ENCODE peak calls at places on chromosomes 2 and 18, in eight cellular contexts. J is Right ventricle myocardium inferior; A is stimulated activated CD4-positive, alpha-beta T cell treated with anti-CD3 and anti-CD28 coated beads, Interleukin-1b, Interleukin-23, amount 100 ng/mL, for 24 hours; C is hepatocyte; R is HS-5; S is tibial artery; T is GDM1; B is frontal cortex. D is an unnamed sample.

GRCh38 chr2:30645745-30646119 is 161.5 kb downstream of the CAPN13 start:
- DNase-seq in B (no peak), R (no peak), J (no peak), C (no peak), T (no peak), A (no peak), S (no peak), D (no peak)

GRCh38 chr2:177064417-177064816 is 148.2 kb upstream of the HNRNPA3 start:
- DNase-seq in S (no peak), R (no peak), A (no peak), T (no peak), J (no peak), C (no peak), B (no peak), D (no peak)

GRCh38 chr2:32862269-32863055 is 84.3 kb upstream of the LTBP1 start:
- DNase-seq in S (no peak), J (no peak), C (no peak), B (no peak), T (no peak), A (no peak), R (no peak), D (no peak)

GRCh38 chr2:240571314-240571973 is 3.2 kb downstream of the RNPEPL1 start:
- DNase-seq in J (peak), S (peak), T (no peak), A (no peak), R (no peak), B (no peak), C (no peak), D (no peak)

GRCh38 chr2:239479471-239479870 is 78.7 kb upstream of the HDAC4 start:
- DNase-seq in J (no peak), T (no peak), S (no peak), C (no peak), A (no peak), R (no peak), B (no peak), D (no peak)

GRCh38 chr2:101745711-101746694 is 48.5 kb downstream of the MAP4K4 start:
- DNase-seq in J (no peak), A (no peak), R (no peak), B (no peak), S (no peak), C (no peak), T (no peak), D (peak)

GRCh38 chr2:29527947-29528346 is 393.4 kb downstream of the ALK start:
- DNase-seq in A (no peak), B (no peak), R (no peak), J (no peak), C (no peak), T (no peak), S (no peak), D (peak)

GRCh38 chr2:230077851-230078547 is 9.3 kb upstream of the SLC16A14 start:
- DNase-seq in A (no peak), B (no peak), C (no peak), T (no peak), S (no peak), R (no peak), J (no peak), D (no peak)

GRCh38 chr2:10532631-10533101 is 84.5 kb upstream of the ODC1 start:
- DNase-seq in R (no peak), B (no peak), S (peak), T (no peak), A (no peak), C (no peak), J (peak), D (no peak)

GRCh38 chr2:173150087-173150486 is 74.4 kb downstream of the MAP3K20 start:
- DNase-seq in A (no peak), S (no peak), T (no peak), B (no peak), C (no peak), J (no peak), R (no peak), D (no peak)

GRCh38 chr2:68937346-68938055 is 15.2 kb downstream of the GKN2 start:
- DNase-seq in J (no peak), S (no peak), C (no peak), T (no peak), A (no peak), R (no peak), B (no peak), D (no peak)

GRCh38 chr2:180038997-180039396 is 31.9 kb upstream of the CWC22 start:
- DNase-seq in R (no peak), B (no peak), J (no peak), A (no peak), T (no peak), S (no peak), C (no peak), D (no peak)

GRCh38 chr2:199596549-199596948 is 138.8 kb upstream of the SATB2 start:
- DNase-seq in J (no peak), C (no peak), T (no peak), S (no peak), R (no peak), A (no peak), B (no peak), D (peak)

GRCh38 chr2:239225921-239226561 is 174.8 kb downstream of the HDAC4 start:
- DNase-seq in R (no peak), B (no peak), C (peak), J (no peak), A (no peak), S (peak), T (no peak), D (no peak)

GRCh38 chr2:24881158-24881557 is 38.9 kb downstream of the ADCY3 start:
- DNase-seq in S (no peak), J (no peak), R (no peak), B (peak), C (no peak), T (no peak), A (no peak), D (no peak)

GRCh38 chr18:58496937-58497336 is 132.0 kb downstream of the ALPK2 start:
- DNase-seq in T (no peak), R (no peak), J (no peak), C (no peak), A (no peak), B (no peak), S (no peak), D (no peak)

GRCh38 chr2:98532761-98533160 is 75.6 kb downstream of the COA5 start:
- DNase-seq in S (peak), R (no peak), A (no peak), C (no peak), B (no peak), T (no peak), J (no peak), D (no peak)

GRCh38 chr2:74003494-74004211 is 18.9 kb downstream of the TET3 start:
- DNase-seq in C (peak), A (no peak), R (peak), B (no peak), T (no peak), J (no peak), S (peak), D (no peak)

GRCh38 chr2:232260075-232260474 is 118.5 kb upstream of the ALPP start:
- DNase-seq in A (no peak), S (no peak), B (no peak), R (peak), J (no peak), C (peak), T (peak), D (peak)

GRCh38 chr18:10771053-10771709 is 245.4 kb downstream of the NAPG start:
- DNase-seq in T (no peak), B (no peak), S (no peak), R (no peak), C (no peak), A (no peak), J (no peak), D (no peak)

GRCh38 chr2:112670521-112671022 is 24.8 kb downstream of the SLC20A1 start:
- DNase-seq in A (no peak), R (no peak), B (no peak), S (no peak), T (no peak), C (no peak), J (no peak), D (no peak)

GRCh38 chr2:188403676-188404075 is 112.0 kb downstream of the GULP1 start:
- DNase-seq in C (no peak), B (no peak), J (no peak), S (no peak), R (no peak), T (no peak), A (no peak), D (no peak)

GRCh38 chr18:32893915-32894314 is 121.1 kb upstream of the KLHL14 start:
- DNase-seq in T (no peak), A (no peak), S (no peak), J (no peak), B (no peak), R (no peak), C (no peak), D (no peak)

GRCh38 chr18:58525517-58525916 is 103.4 kb downstream of the ALPK2 start:
- DNase-seq in R (no peak), J (no peak), B (no peak), C (no peak), S (no peak), A (peak), T (no peak), D (no peak)

GRCh38 chr2:15725788-15726112 is 134.1 kb downstream of the DDX1 start:
- DNase-seq in J (no peak), S (peak), B (no peak), C (no peak), R (no peak), T (no peak), A (no peak), D (no peak)

GRCh38 chr18:34677056-34677574 is 33.0 kb upstream of the DTNA start:
- DNase-seq in J (no peak), S (no peak), A (no peak), B (no peak), C (no peak), R (no peak), T (no peak), D (no peak)

GRCh38 chr18:11387880-11388279 is 221.5 kb upstream of the SLC35G4 start:
- DNase-seq in S (peak), J (no peak), B (no peak), T (no peak), R (no peak), A (no peak), C (peak), D (peak)

GRCh38 chr2:104860141-104860790 is 6.4 kb downstream of the POU3F3 start:
- DNase-seq in T (no peak), B (peak), A (no peak), C (no peak), J (no peak), S (no peak), R (no peak), D (no peak)

GRCh38 chr2:217936952-217937351 is 65.8 kb downstream of the TNS1 start:
- DNase-seq in T (no peak), S (no peak), R (no peak), J (peak), A (no peak), B (no peak), C (no peak), D (no peak)

GRCh38 chr2:6852210-6852609 is 13.5 kb downstream of the CMPK2 start:
- DNase-seq in B (no peak), R (no peak), S (no peak), C (no peak), T (no peak), A (no peak), J (no peak), D (no peak)

GRCh38 chr18:63140997-63141776 is 178.4 kb downstream of the BCL2 start:
- DNase-seq in S (no peak), R (no peak), A (no peak), C (no peak), T (no peak), B (no peak), J (no peak), D (no peak)

GRCh38 chr18:60112369-60112768 is 212.6 kb downstream of the PMAIP1 start:
- DNase-seq in B (no peak), S (no peak), R (no peak), J (no peak), T (no peak), C (no peak), A (no peak), D (no peak)

GRCh38 chr2:74037379-74037860 is 52.7 kb downstream of the TET3 start:
- DNase-seq in J (no peak), B (no peak), R (no peak), C (no peak), S (no peak), A (no peak), T (peak), D (no peak)

GRCh38 chr2:150389487-150389886 is 98.0 kb downstream of the RND3 start:
- DNase-seq in A (no peak), S (no peak), T (no peak), B (no peak), C (no peak), J (no peak), R (no peak), D (no peak)

GRCh38 chr2:175055993-175056392 is 50.8 kb upstream of the CHN1 start:
- DNase-seq in B (no peak), R (no peak), S (no peak), A (no peak), T (no peak), C (no peak), J (no peak), D (no peak)

GRCh38 chr2:951224-952006 is 766 bp downstream of the SNTG2 start:
- DNase-seq in J (no peak), R (no peak), C (no peak), B (no peak), T (no peak), A (no peak), S (no peak), D (no peak)

GRCh38 chr2:215003001-215003400 is 135.4 kb downstream of the ABCA12 start:
- DNase-seq in S (no peak), B (no peak), T (no peak), A (no peak), R (no peak), J (no peak), C (no peak), D (no peak)

GRCh38 chr2:204705243-204705971 is 160.1 kb downstream of the PARD3B start:
- DNase-seq in B (no peak), R (no peak), C (peak), A (no peak), J (no peak), S (no peak), T (no peak), D (peak)

GRCh38 chr2:85326946-85327756 is 638 bp downstream of the TGOLN2 start:
- DNase-seq in T (no peak), C (peak), A (peak), B (no peak), J (no peak), S (peak), R (no peak), D (peak)

D was measured in cardiac muscle cell.